ENCODE peak calls at places on chromosomes 11 and 22, in seven cellular contexts. Q is brain microvascular endothelial cell; O is psoas muscle; P is CD8-positive, alpha-beta T cell; G is neural progenitor cell; Z is aorta; A is body of pancreas. W is an unnamed sample.

GRCh38 chr11:3115321-3115720 is 49.8 kb downstream of the OSBPL5 start:
- DNase-seq in A (no peak), G (no peak), O (no peak), P (no peak), Q (no peak), Z (no peak), W (no peak)

GRCh38 chr11:65493367-65494176 is 5.3 kb upstream of the MALAT1 start:
- DNase-seq in O (peak; percentile 84), Z (peak; percentile 92), P (no peak), Q (peak; percentile 96), G (peak; percentile 78), A (peak; percentile 83), W (no peak)

GRCh38 chr22:20559174-20559760 is 51.9 kb downstream of the MED15 start:
- DNase-seq in Q (no peak), G (no peak), O (no peak), P (no peak), Z (no peak), A (no peak), W (no peak)

GRCh38 chr22:50184004-50184461 is 1.7 kb upstream of the TRABD start:
- DNase-seq in P (no peak), Q (no peak), O (peak; percentile 74), Z (peak; percentile 82), G (peak; percentile 63), A (peak; percentile 90), W (peak; percentile 19)

GRCh38 chr11:86670179-86670578 is 2.2 kb downstream of the ME3 start:
- DNase-seq in Q (peak; percentile 43), O (no peak), G (no peak), P (no peak), A (no peak), Z (no peak), W (no peak)

GRCh38 chr11:128517457-128518230 is 69.7 kb downstream of the ETS1 start:
- DNase-seq in P (no peak), O (no peak), Q (no peak), Z (no peak), A (no peak), G (no peak), W (no peak)

GRCh38 chr11:61794579-61794978 is 1.9 kb downstream of the FEN1 start:
- DNase-seq in Z (no peak), O (no peak), Q (no peak), G (no peak), A (no peak), P (no peak), W (no peak)

GRCh38 chr22:31659246-31659645 is 2.8 kb downstream of the PISD start:
- DNase-seq in Z (no peak), A (no peak), P (no peak), G (no peak), O (no peak), Q (no peak), W (no peak)

GRCh38 chr11:1920909-1921575 is 1.5 kb downstream of the TNNT3 start:
- DNase-seq in G (peak; percentile 11), O (peak; percentile 57), Z (peak; percentile 41), P (no peak), Q (no peak), A (no peak), W (no peak)

GRCh38 chr11:59611570-59612565 is 3.7 kb downstream of the OSBP start:
- DNase-seq in A (peak; percentile 79), O (no peak), P (no peak), Z (no peak), G (no peak), Q (no peak), W (no peak)

GRCh38 chr22:47090591-47091240 is 328.3 kb downstream of the TBC1D22A start:
- DNase-seq in O (no peak), Z (no peak), Q (peak; percentile 34), G (peak; percentile 47), P (no peak), A (no peak), W (no peak)
- H3K4me3 ChIP-seq in O (no peak overlapping the region), Z (no peak overlapping the region), Q (peak overlapping the region; percentile 43), G (peak overlapping the region; percentile 41), P (no peak overlapping the region), A (no peak overlapping the region), W (no peak overlapping the region)

GRCh38 chr11:122323754-122324421 is 207.9 kb upstream of the BLID start:
- DNase-seq in Z (no peak), A (no peak), Q (no peak), P (no peak), O (no peak), G (no peak), W (no peak)

GRCh38 chr11:122317337-122317736 is 201.3 kb upstream of the BLID start:
- DNase-seq in A (no peak), Q (peak; percentile 79), O (no peak), G (no peak), P (no peak), Z (no peak), W (no peak)

GRCh38 chr11:122319842-122320555 is 204.0 kb upstream of the BLID start:
- DNase-seq in O (no peak), G (peak; percentile 51), P (no peak), Z (no peak), Q (no peak), A (no peak), W (no peak)

GRCh38 chr11:122319011-122319410 is 203.0 kb upstream of the BLID start:
- DNase-seq in O (no peak), Z (no peak), Q (no peak), A (no peak), P (no peak), G (no peak), W (no peak)

GRCh38 chr11:122322369-122322768 is 206.4 kb upstream of the BLID start:
- DNase-seq in P (no peak), A (no peak), Z (no peak), O (no peak), G (no peak), Q (no peak), W (no peak)
- H3K27me3 ChIP-seq in P (no peaks in the 10 kb centered on the region), A (no peaks in the 10 kb centered on the region), Z (no peaks in the 10 kb centered on the region), O (no peaks in the 10 kb centered on the region), G (no peaks in the 10 kb centered on the region), Q (peaks cover 2% of the 10 kb centered on the region), W (no peaks in the 10 kb centered on the region)

DNA sequence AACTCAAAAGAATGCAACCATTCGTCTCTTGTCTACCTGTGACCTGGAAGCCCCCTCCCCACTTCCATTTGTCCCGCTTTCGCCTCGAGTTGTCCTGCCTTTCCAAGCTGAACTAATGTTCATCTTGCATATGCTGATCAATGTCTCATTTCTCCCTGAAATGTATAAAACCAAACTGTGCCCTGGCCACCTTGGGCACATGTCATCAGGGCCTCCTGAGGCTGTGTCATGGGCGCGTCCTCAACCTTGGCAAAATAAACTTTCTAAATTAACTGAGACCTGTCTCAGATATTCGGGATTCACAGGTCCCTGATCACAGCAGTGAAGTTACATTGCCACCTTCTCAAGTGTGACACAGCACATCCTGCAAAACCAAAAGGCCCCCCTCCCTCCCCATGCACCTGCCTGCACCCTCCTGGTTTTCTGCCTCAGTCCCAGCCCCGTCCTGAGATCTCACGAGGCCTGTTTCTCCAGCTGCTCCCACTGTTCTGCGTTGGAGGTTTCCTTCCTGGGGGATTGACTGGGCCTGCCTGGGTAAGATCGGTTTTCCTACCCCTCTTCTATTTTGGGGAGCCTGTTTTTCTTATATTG is 1328.7 kb downstream of the TBC1D22A start:
- DNase-seq in P (no peak), G (no peak), Q (no peak), O (no peak), Z (no peak), A (no peak), W (no peak)
- H3K4me3 ChIP-seq in P (no peak overlapping the region), G (no peak overlapping the region), Q (no peak overlapping the region), O (no peak overlapping the region), Z (no peak overlapping the region), A (no peak overlapping the region), W (no peak overlapping the region)

DNA sequence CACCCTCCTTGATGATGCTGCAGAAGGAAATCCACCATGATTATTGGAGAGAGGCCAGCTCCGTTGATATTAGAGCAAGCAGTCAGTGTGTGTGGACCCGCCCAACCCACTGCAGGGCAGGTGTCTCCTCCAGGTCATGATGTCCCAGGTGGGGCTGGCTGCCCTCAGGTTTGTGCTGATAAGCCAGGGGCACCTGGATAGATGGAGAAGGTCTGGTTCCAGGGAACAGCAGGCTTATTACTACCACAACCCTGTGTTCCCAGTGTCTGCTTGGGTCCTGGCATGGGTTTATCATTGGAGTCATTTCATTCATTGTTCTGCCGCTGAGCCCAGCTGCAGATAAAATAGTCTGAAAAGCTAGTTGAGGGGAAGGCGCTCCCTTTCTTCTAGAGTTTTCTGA is 181.1 kb upstream of the NECTIN1 start:
- DNase-seq in G (no peak), P (no peak), Q (no peak), A (peak; percentile 16), Z (no peak), O (no peak), W (no peak)
- H3K27me3 ChIP-seq in G (no peaks in the 10 kb centered on the region), P (no peaks in the 10 kb centered on the region), Q (no peaks in the 10 kb centered on the region), A (no peaks in the 10 kb centered on the region), Z (peaks cover 2% of the 10 kb centered on the region), O (no peaks in the 10 kb centered on the region), W (peaks cover 1% of the 10 kb centered on the region)

DNA sequence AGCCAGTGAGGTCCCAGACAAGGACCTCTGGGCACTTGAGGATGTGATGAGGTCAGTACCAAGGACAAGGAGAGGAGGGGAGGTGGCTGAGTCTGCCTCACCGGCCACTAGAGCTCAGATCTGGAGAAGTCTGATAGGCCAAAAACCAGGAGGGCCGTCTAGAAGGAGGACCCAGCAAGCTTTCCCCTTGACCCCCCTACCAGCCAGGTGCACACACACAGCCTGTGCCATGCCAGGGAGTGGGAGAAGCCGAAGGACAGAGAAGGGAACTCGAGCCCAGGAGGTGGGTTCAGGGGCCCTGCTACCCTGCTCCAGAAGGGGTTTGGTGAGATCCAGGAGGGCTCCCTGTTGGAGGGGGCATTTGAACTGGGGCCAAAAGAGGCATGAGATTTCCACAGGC is 64.9 kb downstream of the MPPED1 start:
- DNase-seq in Z (no peak), O (no peak), G (no peak), A (no peak), Q (no peak), P (no peak), W (no peak)
- H3K4me3 ChIP-seq in Z (no peak overlapping the region), O (no peak overlapping the region), G (no peak overlapping the region), A (no peak overlapping the region), Q (no peak overlapping the region), P (no peak overlapping the region), W (no peak overlapping the region)

W was measured in GM06990.